ENCODE peak calls at places on chromosome 9, in four cellular contexts. B is PC-9, W is neural progenitor cell, H is right atrium auricular region. M is an unnamed sample. For H3K4me1 and H3K36me3, the result is how much of the 10 kb centered on the place peaks cover.

GRCh38 chr9:89036383-89036782 is 45.1 kb downstream of the S1PR3 start:
- DNase-seq in B (no peak), W (no peak), H (no peak), M (no peak)

GRCh38 chr9:34500623-34501267 is 22.0 kb downstream of the ENHO start:
- DNase-seq in H (peak), W (peak), B (peak), M (no peak)

GRCh38 chr9:135893104-135893503 is 14.2 kb downstream of the CAMSAP1 start:
- DNase-seq in H (no peak), B (no peak), W (no peak), M (no peak)

GRCh38 chr9:115941561-115942315 is 211.9 kb upstream of the PAPPA start:
- DNase-seq in W (no peak), B (no peak), H (no peak), M (peak)

GRCh38 chr9:92029553-92029952 is 79.5 kb upstream of the ROR2 start:
- DNase-seq in H (no peak), B (no peak), W (no peak), M (no peak)

GRCh38 chr9:14296462-14296861 is 17.5 kb downstream of the NFIB start:
- DNase-seq in H (peak), B (no peak), W (no peak), M (no peak)

GRCh38 chr9:78972303-78973002 is 599.3 kb upstream of the TLE4 start:
- DNase-seq in B (no peak), W (no peak), H (no peak), M (no peak)

GRCh38 chr9:115672477-115673316 is 480.9 kb upstream of the PAPPA start:
- DNase-seq in B (peak), H (no peak), W (no peak), M (peak)

GRCh38 chr9:133505901-133506652 is 18.7 kb downstream of the MYMK start:
- DNase-seq in H (peak), W (no peak), B (no peak), M (no peak)

GRCh38 chr9:128943832-128944620 is 3.4 kb downstream of the DOLK start:
- DNase-seq in H (no peak), B (no peak), W (no peak), M (no peak)

GRCh38 chr9:81635526-81636279 is 53.6 kb downstream of the TLE1 start:
- DNase-seq in H (no peak), W (no peak), B (no peak), M (peak)
- H3K4me3 ChIP-seq in H (no peak), W (no peak), B (no peak), M (no peak)

DNA sequence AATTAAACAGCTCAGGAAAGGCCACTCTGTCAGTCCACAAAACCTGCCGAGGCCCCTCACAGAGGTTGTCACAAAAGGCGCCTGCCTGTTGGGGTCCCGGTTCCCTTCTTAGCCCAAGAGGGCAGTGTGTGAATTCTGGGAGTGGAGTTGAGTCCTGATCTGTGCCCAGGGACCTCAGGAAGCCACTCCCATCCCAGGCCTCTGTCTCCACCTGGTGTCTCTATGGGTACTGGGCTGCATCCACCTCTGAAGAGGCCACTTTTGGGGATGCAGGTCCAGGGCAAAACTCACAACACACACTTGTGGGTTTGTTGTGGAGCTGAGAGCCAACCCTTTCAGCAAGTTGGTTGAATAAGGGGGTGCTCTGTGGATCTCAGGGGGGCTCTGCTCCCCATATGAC is 74.3 kb upstream of the STXBP1 start:
- DNase-seq in W (peak), H (no peak), B (no peak), M (no peak)
- H3K4me1 ChIP-seq in W (under half), H (half or more), B (under half), M (half or more)

DNA sequence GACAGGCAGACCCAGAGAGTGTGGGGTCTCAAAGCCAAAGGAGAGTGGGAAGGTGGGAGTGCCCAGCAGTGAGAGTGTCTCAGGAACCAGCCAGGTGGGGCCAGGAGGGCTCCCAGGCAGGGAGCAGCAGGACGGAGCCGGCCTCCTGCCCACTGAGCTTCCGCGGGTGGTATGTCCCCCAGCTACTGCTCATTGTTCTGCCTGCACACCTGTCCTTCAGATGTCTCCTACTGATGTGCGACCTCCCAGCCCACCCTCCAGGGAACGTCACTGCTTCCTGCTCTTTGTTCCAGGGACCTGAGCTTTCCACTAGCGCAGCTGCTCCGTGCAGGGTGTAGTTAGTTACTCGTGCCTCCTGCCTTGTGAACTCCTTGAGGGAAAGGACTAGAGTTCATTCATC is 129.2 kb downstream of the DAB2IP start:
- DNase-seq in H (no peak), B (no peak), W (no peak), M (no peak)
- H3K36me3 ChIP-seq in H (half or more), B (under half), W (under half), M (under half)

GRCh38 chr9:124040186-124040920 is 28.8 kb downstream of the LHX2 start:
- DNase-seq in H (no peak), W (peak), B (no peak), M (no peak)
- H3K4me3 ChIP-seq in H (peak), W (peak), B (no peak), M (no peak)

DNA sequence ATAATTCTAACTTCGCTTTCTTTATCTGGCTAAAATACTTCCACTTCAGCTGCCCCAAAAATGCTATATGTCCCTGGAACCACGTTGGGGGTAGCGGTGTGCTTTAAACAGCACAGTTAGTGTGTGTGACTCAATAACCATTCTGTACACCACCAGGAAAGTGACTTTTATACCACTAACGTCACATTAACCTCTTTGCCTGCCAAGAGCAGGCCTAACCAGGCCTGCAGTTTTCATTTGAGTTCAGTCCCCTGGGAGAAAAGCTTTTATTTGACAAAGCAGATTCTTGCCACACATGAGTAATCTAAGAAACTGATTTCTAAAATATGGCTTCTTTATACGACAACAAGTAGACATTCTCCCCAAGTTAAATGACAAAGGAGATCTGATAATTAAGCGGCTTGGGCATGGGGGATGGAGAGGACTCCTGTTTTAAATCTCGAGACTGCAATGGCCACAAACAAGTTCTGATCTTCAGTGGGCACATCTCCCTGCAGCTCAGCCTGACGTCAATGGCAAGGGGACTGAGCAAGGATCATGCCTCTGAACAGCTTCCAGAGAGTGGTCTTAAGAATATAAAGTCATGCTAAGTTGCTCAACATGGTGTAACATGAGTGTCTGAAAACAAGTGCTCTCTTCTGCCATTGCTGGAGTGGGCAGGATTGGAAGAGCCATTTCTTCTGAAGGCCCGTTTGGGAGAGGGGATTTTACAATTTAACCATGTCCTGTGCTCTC is 91.8 kb downstream of the GLIS3 start:
- DNase-seq in W (no peak), H (peak), B (no peak), M (no peak)
- H3K4me1 ChIP-seq in W (under half), H (under half), B (under half), M (under half)

DNA sequence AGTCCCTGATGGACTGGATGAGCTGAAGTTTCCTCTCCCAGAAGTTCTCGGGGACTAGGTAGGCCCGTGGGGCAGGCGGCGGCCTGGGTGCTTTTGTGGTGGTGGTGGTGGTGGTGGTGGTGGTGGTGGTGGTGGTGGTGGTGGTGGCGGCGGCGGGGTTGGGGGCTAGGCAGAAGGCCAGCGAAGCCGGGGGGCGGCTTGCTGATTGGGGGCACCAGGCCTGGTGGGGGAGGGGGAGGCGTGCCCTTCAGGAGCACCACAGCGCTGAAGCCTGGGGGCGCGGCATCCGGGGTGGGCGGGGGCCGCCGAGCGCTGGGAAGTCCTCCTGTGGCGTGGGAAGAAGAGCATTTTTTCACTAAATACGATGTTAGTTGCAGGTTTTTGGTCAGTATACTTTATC is 26.9 kb downstream of the SPATA31C1 start:
- DNase-seq in H (no peak), W (no peak), B (no peak), M (no peak)
- H3K36me3 ChIP-seq in H (under half), W (under half), B (under half), M (under half)

GRCh38 chr9:122382901-122383850 is 12.4 kb downstream of the PTGS1 start:
- DNase-seq in W (no peak), H (no peak), B (peak), M (no peak)
- H3K4me3 ChIP-seq in W (no peak), H (no peak), B (no peak), M (no peak)

DNA sequence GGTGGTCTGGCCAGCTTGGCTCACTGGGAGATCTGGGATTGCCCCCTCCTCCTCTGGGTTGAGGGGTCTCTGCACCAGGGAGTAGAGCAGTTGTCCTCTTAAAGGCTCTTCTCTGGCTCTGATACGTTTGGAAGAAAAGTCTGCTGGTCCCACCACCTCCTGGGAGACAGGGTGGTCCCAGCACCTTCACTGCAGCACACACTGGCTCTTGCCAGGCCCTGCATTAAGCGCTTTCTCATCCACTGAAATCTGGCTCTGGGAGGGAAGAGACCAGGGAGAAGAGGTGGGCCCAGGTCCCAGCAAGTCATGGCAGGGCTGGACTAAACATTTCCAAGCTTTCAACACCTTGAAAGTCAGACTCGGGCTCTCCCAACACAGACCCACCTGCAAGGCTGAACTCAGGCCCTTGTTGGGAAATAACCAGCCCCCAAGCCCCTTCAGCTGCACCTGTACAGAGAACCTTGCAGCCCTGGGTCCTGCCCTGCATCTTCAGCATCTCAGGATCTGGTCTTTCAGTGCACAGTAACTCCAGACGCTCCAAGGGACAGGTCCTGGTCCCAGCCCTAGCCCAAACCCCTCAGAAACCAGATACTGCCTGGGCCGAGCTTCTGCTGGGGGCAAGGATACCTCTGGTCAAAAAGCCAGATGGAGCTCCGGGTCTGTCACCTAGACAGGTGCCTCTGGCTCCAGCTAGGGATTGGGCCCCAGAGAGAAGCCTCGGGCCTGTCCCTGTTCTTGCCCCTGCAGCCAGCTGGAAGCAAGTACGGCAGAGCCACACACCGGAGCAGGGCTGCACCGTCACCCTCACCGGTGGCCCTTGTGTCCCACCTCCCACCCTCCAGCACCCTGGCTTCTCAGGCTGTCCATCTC is 134.5 kb downstream of the DAB2IP start:
- DNase-seq in H (no peak), B (no peak), W (no peak), M (no peak)
- H3K4me1 ChIP-seq in H (under half), B (under half), W (under half), M (under half)

GRCh38 chr9:97220894-97221477 is 86.5 kb upstream of the CCDC180 start:
- DNase-seq in W (peak), H (no peak), B (no peak), M (no peak)
- H3K36me3 ChIP-seq in W (under half), H (under half), B (under half), M (under half)